ENCODE peak calls at places on chromosomes 3 and 15, in seven cellular contexts. O is cardiac muscle cell; K is uterus; B is CD4-positive, CD25-positive, alpha-beta regulatory T cell; R is A549; D is CD8-positive, alpha-beta T cell; Q is thoracic aorta. S is an unnamed sample.

GRCh38 chr3:127545711-127546457 is 44.6 kb downstream of the TPRA1 start:
- DNase-seq in O (no peak), K (no peak), B (no peak), R (no peak), D (no peak), Q (no peak), S (no peak)

GRCh38 chr3:96959902-96960596 is 145.7 kb downstream of the EPHA6 start:
- DNase-seq in O (no peak), K (no peak), B (no peak), R (no peak), D (no peak), Q (no peak), S (no peak)

GRCh38 chr15:39586387-39587171 is 5.7 kb downstream of the THBS1 start:
- DNase-seq in O (peak; percentile 69), K (no peak), B (no peak), R (no peak), D (no peak), Q (no peak), S (no peak)

GRCh38 chr15:38231430-38231829 is 21.2 kb upstream of the SPRED1 start:
- DNase-seq in O (no peak), K (no peak), B (no peak), R (no peak), D (no peak), Q (no peak), S (no peak)

GRCh38 chr3:64759811-64760210 is 72.0 kb upstream of the ADAMTS9 start:
- DNase-seq in O (no peak), K (no peak), B (no peak), R (no peak), D (no peak), Q (no peak), S (no peak)

GRCh38 chr3:62585861-62586260 is 212.5 kb upstream of the FEZF2 start:
- DNase-seq in O (no peak), K (no peak), B (no peak), R (no peak), D (no peak), Q (no peak), S (no peak)

GRCh38 chr15:90807687-90808086 is 60.7 kb upstream of the FURIN start:
- DNase-seq in O (no peak), K (no peak), B (no peak), R (no peak), D (no peak), Q (no peak), S (no peak)

GRCh38 chr15:38474155-38474757 is 20.3 kb downstream of the FAM98B start:
- DNase-seq in O (peak; percentile 80), K (no peak), B (peak; percentile 75), R (peak; percentile 61), D (peak; percentile 24), Q (no peak), S (peak; percentile 72)

GRCh38 chr15:70762469-70763119 is 764 bp downstream of the UACA start:
- DNase-seq in O (peak; percentile 70), K (peak; percentile 40), B (no peak), R (peak; percentile 61), D (no peak), Q (no peak), S (peak; percentile 67)

GRCh38 chr15:101435761-101436160 is 53.7 kb downstream of the PCSK6 start:
- DNase-seq in O (no peak), K (no peak), B (no peak), R (no peak), D (no peak), Q (no peak), S (no peak)

GRCh38 chr3:13714251-13714916 is 165.5 kb downstream of the FBLN2 start:
- DNase-seq in O (no peak), K (no peak), B (no peak), R (no peak), D (no peak), Q (no peak), S (peak; percentile 2)

GRCh38 chr3:84962460-84962859 is 3.7 kb downstream of the CADM2 start:
- DNase-seq in O (no peak), K (no peak), B (no peak), R (no peak), D (no peak), Q (no peak), S (no peak)

GRCh38 chr3:30354972-30355371 is 251.4 kb upstream of the TGFBR2 start:
- DNase-seq in O (no peak), K (no peak), B (no peak), R (peak; percentile 51), D (no peak), Q (no peak), S (no peak)

GRCh38 chr3:195407511-195408409 is 35.1 kb downstream of the ACAP2 start:
- DNase-seq in O (no peak), K (no peak), B (no peak), R (no peak), D (no peak), Q (no peak), S (no peak)

GRCh38 chr3:4531478-4532025 is 38.4 kb downstream of the ITPR1 start:
- DNase-seq in O (peak; percentile 65), K (no peak), B (no peak), R (no peak), D (no peak), Q (no peak), S (peak; percentile 46)

GRCh38 chr3:197289726-197290125 is 8.7 kb downstream of the DLG1 start:
- DNase-seq in O (no peak), K (no peak), B (no peak), R (no peak), D (no peak), Q (no peak), S (no peak)

GRCh38 chr15:60591491-60592385 is 112.8 kb upstream of the ICE2 start:
- DNase-seq in O (peak; percentile 16), K (peak; percentile 34), B (peak; percentile 36), R (peak; percentile 21), D (no peak), Q (no peak), S (peak; percentile 63)

GRCh38 chr15:74252291-74253080 is 16.4 kb downstream of the CCDC33 start:
- DNase-seq in O (peak; percentile 47), K (no peak), B (no peak), R (no peak), D (no peak), Q (no peak), S (no peak)

GRCh38 chr15:60520825-60521368 is 42.0 kb upstream of the ICE2 start:
- DNase-seq in O (peak; percentile 76), K (peak; percentile 72), B (peak; percentile 79), R (peak; percentile 84), D (peak; percentile 74), Q (peak; percentile 21), S (peak; percentile 75)

GRCh38 chr3:65617209-65617608 is 421.5 kb downstream of the MAGI1 start:
- DNase-seq in O (no peak), K (no peak), B (no peak), R (no peak), D (no peak), Q (no peak), S (no peak)

GRCh38 chr15:79329186-79329611 is 18.3 kb downstream of the TMED3 start:
- DNase-seq in O (peak; percentile 81), K (no peak), B (no peak), R (peak; percentile 57), D (no peak), Q (no peak), S (peak; percentile 9)

GRCh38 chr3:181623924-181624694 is 87.6 kb upstream of the SOX2 start:
- DNase-seq in O (peak; percentile 6), K (no peak), B (no peak), R (peak; percentile 9), D (no peak), Q (no peak), S (peak; percentile 22)

DNA sequence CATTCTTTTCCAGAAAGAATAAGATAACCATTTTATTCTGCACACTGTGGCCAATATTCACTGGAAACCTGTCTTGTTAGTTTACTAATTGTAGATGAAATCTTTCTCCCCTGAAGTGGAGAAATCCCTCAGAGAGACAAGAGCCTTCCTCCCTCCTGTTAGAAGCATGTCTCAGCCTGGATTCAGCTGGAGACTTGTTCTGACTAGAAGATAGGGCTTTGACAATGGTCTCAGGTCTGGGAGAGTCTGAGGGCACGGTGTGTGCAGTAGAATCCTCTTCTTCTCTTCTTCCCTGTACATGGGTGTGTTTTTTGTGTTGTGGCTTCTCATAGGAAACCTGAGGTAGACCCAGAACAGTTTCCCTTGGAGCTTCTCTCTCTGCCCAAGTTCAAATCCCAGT is 19.9 kb downstream of the CCK start:
- DNase-seq in O (no peak), K (no peak), B (no peak), R (no peak), D (no peak), Q (no peak), S (no peak)
- H3K4me1 ChIP-seq in O (no peaks in the 10 kb centered on the region), K (no peaks in the 10 kb centered on the region), B (no peaks in the 10 kb centered on the region), R (no peaks in the 10 kb centered on the region), D (peaks cover 3% of the 10 kb centered on the region), Q (no peaks in the 10 kb centered on the region), S (no peaks in the 10 kb centered on the region)

GRCh38 chr3:149579161-149579560 is 78.7 kb downstream of the WWTR1 start:
- DNase-seq in O (no peak), K (no peak), B (no peak), R (no peak), D (no peak), Q (no peak), S (no peak)
- H3K4me1 ChIP-seq in O (peaks cover 43% of the 10 kb centered on the region), K (peaks cover 6% of the 10 kb centered on the region), B (peaks cover 2% of the 10 kb centered on the region), R (peaks cover 98% of the 10 kb centered on the region), D (no peaks in the 10 kb centered on the region), Q (peaks cover 98% of the 10 kb centered on the region), S (peaks cover 35% of the 10 kb centered on the region)

DNA sequence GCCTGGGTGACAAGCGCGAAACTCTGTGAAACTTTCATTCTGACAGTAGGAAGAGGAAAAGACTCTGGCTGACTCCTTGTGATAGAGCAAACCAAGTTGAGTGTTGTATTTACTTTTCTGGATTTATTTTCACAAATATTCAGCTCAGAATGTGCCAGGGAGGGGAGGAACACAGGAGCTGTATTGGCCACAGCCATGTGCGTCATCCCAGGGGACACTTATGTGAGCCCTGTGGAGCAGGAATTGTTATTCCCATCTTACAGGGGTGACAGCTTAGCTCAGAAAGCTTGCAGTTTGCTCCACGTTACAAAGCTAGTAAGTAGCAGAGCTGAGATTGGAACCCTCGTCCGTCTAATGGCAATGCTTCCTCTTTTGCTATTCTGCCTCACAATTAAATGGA is 151.7 kb upstream of the CTDSPL start:
- DNase-seq in O (no peak), K (no peak), B (no peak), R (no peak), D (no peak), Q (no peak), S (no peak)
- H3K4me1 ChIP-seq in O (peaks cover 20% of the 10 kb centered on the region), K (no peaks in the 10 kb centered on the region), B (no peaks in the 10 kb centered on the region), R (peaks cover 3% of the 10 kb centered on the region), D (no peaks in the 10 kb centered on the region), Q (peaks cover 94% of the 10 kb centered on the region), S (peaks cover 7% of the 10 kb centered on the region)

GRCh38 chr3:185658504-185658912 is 72.4 kb downstream of the SENP2 start:
- DNase-seq in O (peak; percentile 97), K (peak; percentile 82), B (no peak), R (peak; percentile 43), D (no peak), Q (peak; percentile 77), S (peak; percentile 72)
- H3K4me1 ChIP-seq in O (no peaks in the 10 kb centered on the region), K (peaks cover 20% of the 10 kb centered on the region), B (no peaks in the 10 kb centered on the region), R (peaks cover 35% of the 10 kb centered on the region), D (peaks cover 3% of the 10 kb centered on the region), Q (peaks cover 49% of the 10 kb centered on the region), S (peaks cover 19% of the 10 kb centered on the region)

DNA sequence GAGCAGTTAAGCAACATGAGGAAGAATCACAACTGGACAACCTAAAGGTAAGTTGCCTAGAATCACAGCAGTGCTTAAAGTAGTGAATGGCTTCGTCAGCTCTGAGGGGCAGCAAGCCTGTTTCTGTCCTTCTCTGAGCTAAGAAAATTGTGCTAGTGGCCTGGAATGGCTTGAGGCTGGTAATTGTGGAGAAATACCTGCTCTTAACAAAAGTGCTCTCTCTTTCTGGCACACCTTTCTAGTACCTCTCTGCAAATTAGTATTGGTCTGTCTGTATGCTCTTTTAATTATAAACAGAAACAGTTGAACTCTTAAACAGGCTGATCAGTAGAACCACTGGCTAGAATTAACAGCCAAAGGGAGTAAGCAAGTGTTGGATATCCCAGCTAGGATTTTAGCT is 11.6 kb downstream of the SNX1 start:
- DNase-seq in O (no peak), K (no peak), B (no peak), R (no peak), D (no peak), Q (no peak), S (no peak)
- H3K4me1 ChIP-seq in O (no peaks in the 10 kb centered on the region), K (no peaks in the 10 kb centered on the region), B (peaks cover 16% of the 10 kb centered on the region), R (peaks cover 4% of the 10 kb centered on the region), D (peaks cover 31% of the 10 kb centered on the region), Q (no peaks in the 10 kb centered on the region), S (peaks cover 19% of the 10 kb centered on the region)